ENCODE peak calls at places on chromosomes 16 and 17, in ten cellular contexts. F, J, D, Z, G, W, O, R, M and S are unnamed samples.

GRCh38 chr16:82631701-82632685 is 5.2 kb downstream of the CDH13 start:
- DNase-seq in J (peak), Z (no peak), R (no peak), D (no peak), G (no peak), F (no peak), O (peak), M (no peak), W (no peak), S (peak)

GRCh38 chr17:39928868-39929651 is 1.5 kb downstream of the LRRC3C start:
- DNase-seq in W (no peak), M (no peak), O (peak), G (peak), J (peak), R (no peak), D (no peak), F (peak), Z (no peak), S (peak)

GRCh38 chr17:5355416-5356129 is 63.9 kb downstream of the NUP88 start:
- DNase-seq in M (no peak), O (no peak), G (no peak), Z (no peak), R (no peak), J (no peak), W (no peak), D (no peak), F (no peak), S (no peak)

GRCh38 chr17:12958786-12959185 is 59.0 kb downstream of the ELAC2 start:
- DNase-seq in D (no peak), W (no peak), F (no peak), M (no peak), G (no peak), R (no peak), O (no peak), J (no peak), Z (no peak), S (no peak)

GRCh38 chr16:16042076-16042475 is 92.7 kb downstream of the ABCC1 start:
- DNase-seq in Z (no peak), O (no peak), M (no peak), D (peak), R (no peak), W (no peak), F (no peak), G (peak), J (no peak), S (peak)

GRCh38 chr17:72301887-72302286 is 181.1 kb downstream of the SOX9 start:
- DNase-seq in O (no peak), D (no peak), M (no peak), R (no peak), J (no peak), G (no peak), F (no peak), W (no peak), Z (no peak), S (no peak)

GRCh38 chr16:46730126-46730525 is 18.0 kb downstream of the MYLK3 start:
- DNase-seq in J (no peak), Z (no peak), W (no peak), G (no peak), D (no peak), R (peak), F (no peak), O (no peak), M (no peak), S (no peak)

GRCh38 chr17:60729854-60730253 is 52.2 kb downstream of the BCAS3 start:
- DNase-seq in J (no peak), Z (no peak), O (peak), D (no peak), R (no peak), F (no peak), G (no peak), M (no peak), W (no peak), S (no peak)

GRCh38 chr16:57493767-57494166 is 7.5 kb upstream of the DOK4 start:
- DNase-seq in M (no peak), F (no peak), O (no peak), J (no peak), R (no peak), Z (no peak), D (no peak), G (no peak), W (no peak), S (no peak)

GRCh38 chr17:71985111-71986039 is 135.4 kb upstream of the SOX9 start:
- DNase-seq in G (no peak), D (no peak), O (no peak), M (no peak), R (no peak), W (no peak), J (no peak), F (no peak), Z (no peak), S (no peak)

DNA sequence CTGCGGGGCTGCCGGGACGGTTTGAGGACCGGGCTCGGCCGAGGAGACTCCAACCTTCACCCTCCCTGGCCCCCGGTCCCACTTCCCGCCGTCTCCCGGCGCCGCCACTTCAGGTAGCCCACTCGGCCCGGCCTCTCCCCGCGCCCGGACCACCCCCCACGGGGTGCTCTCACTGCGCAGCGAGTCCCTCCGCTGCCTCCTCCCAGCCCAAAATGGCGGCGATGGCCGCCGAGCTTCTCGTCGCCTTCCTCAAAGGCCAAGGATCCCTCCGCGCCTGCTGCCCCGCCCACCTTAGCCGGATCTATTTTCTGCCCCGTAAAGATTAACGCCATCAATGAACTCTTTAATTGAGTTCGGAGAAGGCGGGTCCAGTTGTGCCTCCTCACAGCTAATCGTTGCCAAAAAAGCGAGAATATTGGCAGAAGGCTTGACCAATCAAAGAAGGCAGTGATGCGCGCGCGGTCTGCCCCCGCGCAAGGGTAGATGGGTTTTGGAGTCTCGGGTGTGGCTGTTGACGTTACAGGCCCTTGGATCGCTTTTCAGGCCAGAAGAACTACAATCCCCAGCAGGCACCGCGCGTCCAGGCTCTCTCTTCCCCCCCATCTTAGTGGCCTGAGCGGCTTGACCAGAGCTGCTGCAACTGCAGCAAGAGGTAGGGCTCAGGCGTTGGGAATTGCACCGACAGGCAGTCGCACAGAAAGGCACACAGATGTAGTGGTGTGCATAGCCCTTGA is at the start of gene HEXIM2:
- DNase-seq in F (peak), Z (peak), D (peak), M (peak), W (peak), G (peak), R (peak), J (peak), O (peak), S (peak)
- TF ChIP-seq POLR2A in F (peak), Z (peak), D (peak), M (peak), W (peak), G (peak), R (peak), J (peak), O (peak), S (peak)

GRCh38 chr16:30395992-30396560 is 856 bp downstream of the ZNF48 start:
- DNase-seq in F (no peak), M (no peak), W (no peak), R (no peak), D (no peak), O (no peak), Z (no peak), J (peak), G (no peak), S (no peak)
- TF ChIP-seq POLR2A in F (no peak), M (no peak), W (no peak), R (no peak), D (no peak), O (no peak), Z (no peak), J (no peak), G (no peak), S (no peak)

DNA sequence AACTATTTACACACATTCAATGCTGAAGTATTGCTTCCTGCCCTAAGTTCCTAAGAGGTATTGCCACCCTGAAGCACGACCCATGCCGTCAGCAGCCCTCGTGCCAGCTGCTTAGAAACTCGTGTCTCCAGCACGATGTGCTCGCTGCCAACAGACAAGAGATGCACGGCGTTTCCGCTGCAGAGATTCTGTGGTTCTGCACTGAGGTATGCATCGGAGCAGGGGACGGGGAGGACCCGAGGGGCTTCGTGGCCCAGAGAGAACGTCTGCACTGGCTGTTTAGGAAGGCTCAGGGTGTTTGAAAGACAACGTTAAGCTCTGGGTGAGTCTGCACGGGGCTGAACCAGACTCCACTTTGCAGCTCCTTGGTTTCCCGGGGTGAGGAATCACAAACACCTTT is 82.7 kb upstream of the CREBBP start:
- DNase-seq in J (no peak), W (no peak), D (no peak), Z (no peak), F (no peak), O (no peak), G (no peak), R (no peak), M (no peak), S (no peak)
- TF ChIP-seq POLR2A in J (no peak), W (no peak), D (no peak), Z (no peak), F (no peak), O (no peak), G (no peak), R (no peak), M (no peak), S (no peak)

GRCh38 chr16:1777375-1778199 is 4.7 kb upstream of the MRPS34 start:
- DNase-seq in R (no peak), Z (no peak), F (no peak), G (no peak), O (no peak), D (peak), W (no peak), M (no peak), J (no peak), S (no peak)

GRCh38 chr16:1776991-1777374 is 4.0 kb upstream of the MRPS34 start:
- DNase-seq in W (no peak), R (no peak), O (no peak), J (no peak), M (no peak), F (no peak), G (no peak), Z (no peak), D (peak), S (no peak)

GRCh38 chr16:1775006-1775845 is 2.3 kb upstream of the MRPS34 start:
- DNase-seq in D (peak), R (no peak), Z (no peak), J (no peak), F (no peak), G (no peak), O (no peak), M (no peak), W (no peak), S (no peak)

GRCh38 chr16:1775846-1776671 is 3.1 kb upstream of the MRPS34 start:
- DNase-seq in R (no peak), D (peak), Z (no peak), G (no peak), W (no peak), M (no peak), O (no peak), F (no peak), J (no peak), S (no peak)

DNA sequence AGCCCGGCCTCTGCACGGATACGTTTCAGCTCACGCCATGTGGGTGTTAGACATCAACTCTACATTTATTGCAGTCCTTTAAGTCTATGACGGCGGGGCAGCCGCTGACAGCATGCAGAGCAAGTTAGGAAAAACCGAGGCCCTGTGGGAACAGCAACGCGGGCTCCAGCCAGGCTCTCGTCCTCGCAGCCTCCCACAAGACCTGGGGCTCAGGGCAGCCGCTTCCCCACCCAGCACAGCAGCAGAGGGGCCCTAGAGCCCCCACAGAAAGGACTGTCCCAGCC is 3.7 kb upstream of the MRPS34 start:
- DNase-seq in J (no peak), W (no peak), M (no peak), R (no peak), F (no peak), D (no peak), G (no peak), O (no peak), Z (no peak), S (no peak)
- TF ChIP-seq POLR2A in J (no peak), W (peak), M (no peak), R (no peak), F (no peak), D (no peak), G (peak), O (no peak), Z (no peak), S (no peak)

GRCh38 chr17:55336426-55336825 is 71.7 kb downstream of the HLF start:
- DNase-seq in W (no peak), F (no peak), M (no peak), D (no peak), O (no peak), J (no peak), G (no peak), R (no peak), Z (no peak), S (no peak)

GRCh38 chr17:55334285-55334684 is 69.5 kb downstream of the HLF start:
- DNase-seq in D (no peak), W (no peak), J (no peak), F (no peak), R (no peak), Z (no peak), O (peak), G (no peak), M (no peak), S (no peak)

GRCh38 chr17:55332296-55333041 is 67.7 kb downstream of the HLF start:
- DNase-seq in W (no peak), F (no peak), O (no peak), J (no peak), R (no peak), D (no peak), Z (no peak), M (no peak), G (no peak), S (no peak)

GRCh38 chr17:55335625-55336024 is 70.9 kb downstream of the HLF start:
- DNase-seq in M (no peak), G (no peak), F (no peak), D (no peak), J (no peak), O (no peak), W (no peak), R (no peak), Z (no peak), S (no peak)

GRCh38 chr17:55334881-55335523 is 70.2 kb downstream of the HLF start:
- DNase-seq in F (no peak), G (no peak), O (no peak), M (no peak), R (no peak), W (no peak), J (no peak), Z (no peak), D (no peak), S (no peak)
- TF ChIP-seq POLR2A in F (no peak), G (no peak), O (no peak), M (no peak), R (no peak), W (no peak), J (no peak), Z (no peak), D (no peak), S (no peak)